ENCODE peak calls at places on chromosomes 1 and 21, in eight cellular contexts. F is ascending aorta; M is pancreas; W is left ventricle myocardium inferior; S is heart left ventricle; I is endodermal cell; U is A549; B is CD8-positive, alpha-beta T cell. L is an unnamed sample.

GRCh38 chr21:37220433-37220980 is 46.6 kb downstream of the VPS26C start:
- DNase-seq in F (peak; percentile 67), M (peak; percentile 19), W (no peak), S (no peak), I (no peak), U (peak; percentile 15), B (peak; percentile 36), L (no peak)

GRCh38 chr1:114456586-114456985 is 54.4 kb downstream of the TRIM33 start:
- DNase-seq in F (no peak), M (no peak), W (no peak), S (no peak), I (no peak), U (no peak), B (no peak), L (no peak)

GRCh38 chr1:10897321-10897980 is 101.0 kb upstream of the CASZ1 start:
- DNase-seq in F (no peak), M (no peak), W (no peak), S (no peak), I (no peak), U (no peak), B (no peak), L (peak; percentile 3)

GRCh38 chr1:152153996-152154395 is 5.0 kb downstream of the RPTN start:
- DNase-seq in F (no peak), M (no peak), W (no peak), S (no peak), I (no peak), U (no peak), B (no peak), L (no peak)

GRCh38 chr1:156262461-156263287 is 14.8 kb upstream of the PAQR6 start:
- DNase-seq in F (no peak), M (no peak), W (no peak), S (no peak), I (no peak), U (peak; percentile 68), B (no peak), L (no peak)

GRCh38 chr1:66214901-66215300 is 319.1 kb upstream of the SGIP1 start:
- DNase-seq in F (no peak), M (no peak), W (no peak), S (no peak), I (no peak), U (no peak), B (peak; percentile 61), L (no peak)

GRCh38 chr1:15139654-15140350 is 13.7 kb upstream of the TMEM51 start:
- DNase-seq in F (no peak), M (peak; percentile 73), W (peak; percentile 22), S (no peak), I (peak; percentile 94), U (no peak), B (no peak), L (peak; percentile 80)

GRCh38 chr21:46295996-46296752 is 10.0 kb downstream of the YBEY start:
- DNase-seq in F (peak; percentile 80), M (peak; percentile 30), W (peak; percentile 92), S (peak; percentile 90), I (peak; percentile 73), U (no peak), B (peak; percentile 53), L (peak; percentile 38)

GRCh38 chr1:31802190-31803150 is 13.4 kb downstream of the SPOCD1 start:
- DNase-seq in F (peak; percentile 34), M (no peak), W (no peak), S (no peak), I (no peak), U (no peak), B (no peak), L (no peak)

GRCh38 chr1:145908653-145909052 is 1.2 kb downstream of the ITGA10 start:
- DNase-seq in F (peak; percentile 74), M (no peak), W (no peak), S (no peak), I (no peak), U (no peak), B (no peak), L (no peak)

GRCh38 chr1:30816211-30817082 is 58.9 kb upstream of the LAPTM5 start:
- DNase-seq in F (no peak), M (peak; percentile 35), W (peak; percentile 44), S (peak; percentile 77), I (peak; percentile 94), U (no peak), B (no peak), L (peak; percentile 76)

GRCh38 chr1:169604781-169605560 is 18.7 kb upstream of the F5 start:
- DNase-seq in F (no peak), M (no peak), W (peak; percentile 18), S (peak; percentile 19), I (no peak), U (no peak), B (peak; percentile 69), L (no peak)

GRCh38 chr1:67614511-67614934 is 70.5 kb upstream of the GADD45A start:
- DNase-seq in F (no peak), M (peak; percentile 12), W (no peak), S (no peak), I (peak; percentile 16), U (peak; percentile 23), B (no peak), L (no peak)

GRCh38 chr1:115237507-115237906 is 100.5 kb downstream of the NGF start:
- DNase-seq in F (no peak), M (no peak), W (no peak), S (no peak), I (no peak), U (no peak), B (no peak), L (no peak)

GRCh38 chr1:216081445-216081844 is 341.8 kb downstream of the USH2A start:
- DNase-seq in F (no peak), M (no peak), W (no peak), S (no peak), I (no peak), U (no peak), B (no peak), L (no peak)

GRCh38 chr1:164446020-164446419 is 113.0 kb upstream of the PBX1 start:
- DNase-seq in F (no peak), M (no peak), W (no peak), S (no peak), I (no peak), U (no peak), B (no peak), L (no peak)

GRCh38 chr1:181104042-181104789 is 15.7 kb downstream of the IER5 start:
- DNase-seq in F (no peak), M (no peak), W (no peak), S (no peak), I (no peak), U (peak; percentile 79), B (no peak), L (no peak)

GRCh38 chr21:36841866-36842265 is 124.6 kb downstream of the HLCS start:
- DNase-seq in F (no peak), M (no peak), W (no peak), S (no peak), I (no peak), U (no peak), B (no peak), L (no peak)

DNA sequence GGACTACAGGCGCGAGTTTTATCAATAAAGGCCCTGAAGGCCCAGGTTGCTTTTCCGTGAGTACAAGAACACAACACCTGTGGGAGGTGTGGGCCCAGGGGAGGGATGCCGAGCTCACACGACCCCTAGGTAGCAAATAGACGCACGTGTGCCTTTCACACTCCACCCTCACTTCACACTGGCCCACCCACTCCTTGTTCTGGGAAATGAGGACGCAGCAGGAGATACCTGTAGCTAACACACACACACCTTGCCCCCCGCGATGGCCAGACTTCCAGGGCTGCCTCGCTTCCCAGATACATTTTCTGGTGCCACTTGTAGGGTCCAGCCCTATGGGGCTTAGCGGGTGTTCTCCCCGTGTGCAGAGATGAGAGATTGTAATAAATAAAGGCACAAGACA is 4.3 kb upstream of the CCDC27 start:
- DNase-seq in F (no peak), M (no peak), W (no peak), S (no peak), I (no peak), U (no peak), B (peak; percentile 15), L (no peak)
- H3K27ac ChIP-seq in F (no peak overlapping the region), M (no peak overlapping the region), W (peak overlapping the region; percentile 87), S (no peak overlapping the region), I (no peak overlapping the region), U (peak overlapping the region; percentile 92), B (peak overlapping the region; percentile 47), L (no peak overlapping the region)

GRCh38 chr1:224059897-224060462 is 53.9 kb upstream of the FBXO28 start:
- DNase-seq in F (no peak), M (no peak), W (no peak), S (no peak), I (no peak), U (no peak), B (no peak), L (no peak)
- H3K9me3 ChIP-seq in F (peaks cover 4% of the 10 kb centered on the region), M (no peaks in the 10 kb centered on the region), W (peaks cover 18% of the 10 kb centered on the region), S (no peaks in the 10 kb centered on the region), I (no peaks in the 10 kb centered on the region), U (no peaks in the 10 kb centered on the region), B (no peaks in the 10 kb centered on the region), L (no peaks in the 10 kb centered on the region)

GRCh38 chr1:171486048-171486519 is 754 bp downstream of the PRRC2C start:
- DNase-seq in F (peak; percentile 72), M (no peak), W (no peak), S (no peak), I (peak; percentile 80), U (peak; percentile 7), B (peak; percentile 93), L (no peak)

GRCh38 chr1:171485375-171486047 is at the start of gene PRRC2C:
- DNase-seq in F (peak; percentile 99), M (peak; percentile 95), W (peak; percentile 99), S (peak; percentile 98), I (peak; percentile 97), U (peak; percentile 79), B (peak; percentile 96), L (peak; percentile 98)

GRCh38 chr1:171488190-171488929 is 3.0 kb downstream of the PRRC2C start:
- DNase-seq in F (no peak), M (no peak), W (no peak), S (no peak), I (no peak), U (no peak), B (no peak), L (no peak)

GRCh38 chr1:171487038-171487437 is 1.7 kb downstream of the PRRC2C start:
- DNase-seq in F (no peak), M (no peak), W (no peak), S (no peak), I (no peak), U (no peak), B (no peak), L (no peak)

DNA sequence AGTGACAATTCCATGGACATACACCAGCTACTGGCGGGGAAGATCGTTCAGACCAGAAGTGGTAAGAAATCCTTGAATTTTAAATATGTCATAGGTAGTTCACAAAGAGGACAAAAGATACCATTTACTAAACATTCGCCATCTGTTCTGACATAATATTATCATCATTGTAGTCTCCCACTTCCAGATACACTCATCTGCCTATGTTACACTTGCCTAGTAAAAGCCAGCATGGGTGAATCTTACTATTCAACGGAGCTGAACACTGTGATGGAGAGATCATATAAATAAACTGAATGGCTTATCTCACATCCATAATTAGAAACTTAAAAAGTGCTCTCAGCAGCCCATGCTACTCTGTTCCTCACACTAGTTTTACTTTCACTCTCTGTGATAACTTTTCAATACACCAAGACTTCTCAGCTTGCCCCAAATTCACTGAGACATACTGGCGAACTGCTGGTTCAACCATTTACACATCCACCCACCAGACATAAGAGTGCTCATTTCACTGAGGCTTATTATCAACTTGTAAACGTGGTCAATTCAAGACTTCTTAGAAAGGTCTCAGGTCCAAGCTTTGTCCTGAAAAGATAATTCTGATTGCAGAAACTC is 463 bp upstream of the PRRC2C start:
- DNase-seq in F (no peak), M (no peak), W (no peak), S (no peak), I (no peak), U (no peak), B (no peak), L (no peak)
- TF ChIP-seq CTCF in F (no peak), M (no peak), W (no peak), S (no peak), I (no peak), U (no peak), B (no peak), L (no peak)

GRCh38 chr1:224745924-224746323 is 129.8 kb downstream of the CNIH3 start:
- DNase-seq in F (no peak), M (no peak), W (no peak), S (no peak), I (no peak), U (no peak), B (no peak), L (no peak)
- H3K27ac ChIP-seq in F (no peak overlapping the region), M (no peak overlapping the region), W (no peak overlapping the region), S (no peak overlapping the region), I (no peak overlapping the region), U (no peak overlapping the region), B (no peak overlapping the region), L (no peak overlapping the region)